ENCODE peak calls at places on chromosome 19, in seven cellular contexts. Z is IMR-90, U is neuronal stem cell, Y is H9, R is mesenchymal stem cell, W is H1, G is trophoblast cell. M is an unnamed sample.

GRCh38 chr19:7614859-7615741 is 14.2 kb downstream of the XAB2 start:
- DNase-seq in Z (no peak), U (no peak), Y (no peak), R (no peak), W (no peak), G (no peak), M (no peak)

GRCh38 chr19:7705387-7706187 is 3.7 kb upstream of the FCER2 start:
- DNase-seq in Z (no peak), U (no peak), Y (no peak), R (no peak), W (no peak), G (peak; percentile 16), M (no peak)

GRCh38 chr19:4136680-4137088 is 12.8 kb upstream of the MAP2K2 start:
- DNase-seq in Z (no peak), U (no peak), Y (no peak), R (no peak), W (no peak), G (peak; percentile 68), M (no peak)

GRCh38 chr19:3062165-3063105 is at the start of gene TLE5:
- DNase-seq in Z (no peak), U (no peak), Y (no peak), R (no peak), W (peak; percentile 56), G (peak; percentile 74), M (peak; percentile 38)

GRCh38 chr19:53333071-53333465 is 481 bp upstream of the ZNF845 start:
- DNase-seq in Z (no peak), U (no peak), Y (peak; percentile 84), R (no peak), W (no peak), G (peak; percentile 93), M (peak; percentile 85)

GRCh38 chr19:2618611-2619010 is 83.9 kb downstream of the GNG7 start:
- DNase-seq in Z (peak; percentile 28), U (no peak), Y (no peak), R (no peak), W (no peak), G (peak; percentile 49), M (no peak)

GRCh38 chr19:41422456-41422855 is 4.7 kb downstream of the B3GNT8 start:
- DNase-seq in Z (no peak), U (no peak), Y (no peak), R (no peak), W (no peak), G (no peak), M (no peak)

GRCh38 chr19:50932018-50932689 is 20.7 kb downstream of the KLK5 start:
- DNase-seq in Z (no peak), U (no peak), Y (no peak), R (no peak), W (no peak), G (no peak), M (no peak)

GRCh38 chr19:39996218-39996810 is 546 bp upstream of the ZNF546 start:
- DNase-seq in Z (peak; percentile 70), U (no peak), Y (no peak), R (peak; percentile 82), W (no peak), G (peak; percentile 31), M (no peak)

GRCh38 chr19:55156202-55157063 is 1.1 kb downstream of the TNNI3 start:
- DNase-seq in Z (peak; percentile 44), U (peak; percentile 91), Y (peak; percentile 99), R (peak; percentile 39), W (peak; percentile 99), G (no peak), M (peak; percentile 91)

GRCh38 chr19:10402441-10403038 is 802 bp downstream of the CDC37 start:
- DNase-seq in Z (no peak), U (no peak), Y (no peak), R (peak; percentile 70), W (no peak), G (peak; percentile 53), M (peak; percentile 77)

GRCh38 chr19:49847731-49848696 is 2.9 kb upstream of the PTOV1 start:
- DNase-seq in Z (peak; percentile 91), U (no peak), Y (no peak), R (peak; percentile 94), W (no peak), G (peak; percentile 58), M (no peak)

GRCh38 chr19:44512326-44513298 is 12.3 kb upstream of the ZNF180 start:
- DNase-seq in Z (peak; percentile 58), U (no peak), Y (peak; percentile 80), R (peak; percentile 25), W (peak; percentile 87), G (peak; percentile 84), M (peak; percentile 49)

GRCh38 chr19:36939153-36939552 is 23.0 kb downstream of the ZNF568 start:
- DNase-seq in Z (no peak), U (no peak), Y (no peak), R (no peak), W (no peak), G (peak; percentile 14), M (peak; percentile 16)

GRCh38 chr19:2603320-2603719 is 99.2 kb downstream of the GNG7 start:
- DNase-seq in Z (no peak), U (no peak), Y (peak; percentile 56), R (no peak), W (no peak), G (peak; percentile 7), M (peak; percentile 85)

GRCh38 chr19:46361915-46362314 is 15.0 kb downstream of the PPP5C start:
- DNase-seq in Z (peak; percentile 38), U (no peak), Y (no peak), R (no peak), W (no peak), G (no peak), M (no peak)

GRCh38 chr19:13056052-13056660 is 46.5 kb downstream of the LYL1 start:
- DNase-seq in Z (peak; percentile 71), U (no peak), Y (peak; percentile 73), R (peak; percentile 29), W (peak; percentile 70), G (no peak), M (peak; percentile 85)

GRCh38 chr19:38617283-38617763 is 430 bp downstream of the MAP4K1 start:
- DNase-seq in Z (no peak), U (no peak), Y (no peak), R (no peak), W (no peak), G (no peak), M (no peak)

GRCh38 chr19:17735410-17735809 is 15.9 kb upstream of the FCHO1 start:
- DNase-seq in Z (no peak), U (no peak), Y (no peak), R (no peak), W (no peak), G (no peak), M (no peak)
- H3K23ac ChIP-seq in Z (no peak overlapping the region), U (peak overlapping the region; percentile 89), Y (no peak overlapping the region), R (no peak overlapping the region), W (no peak overlapping the region), G (no peak overlapping the region), M (no peak overlapping the region)

GRCh38 chr19:47726467-47726866 is 13.2 kb downstream of the EHD2 start:
- DNase-seq in Z (peak; percentile 76), U (no peak), Y (no peak), R (peak; percentile 79), W (no peak), G (no peak), M (no peak)
- H3K23ac ChIP-seq in Z (no peak overlapping the region), U (no peak overlapping the region), Y (no peak overlapping the region), R (no peak overlapping the region), W (no peak overlapping the region), G (no peak overlapping the region), M (no peak overlapping the region)

GRCh38 chr19:17482877-17483604 is 12.7 kb downstream of the SLC27A1 start:
- DNase-seq in Z (no peak), U (no peak), Y (no peak), R (no peak), W (no peak), G (no peak), M (no peak)

GRCh38 chr19:17484520-17485180 is 14.3 kb downstream of the SLC27A1 start:
- DNase-seq in Z (no peak), U (no peak), Y (no peak), R (no peak), W (no peak), G (no peak), M (no peak)

GRCh38 chr19:17483605-17484002 is 13.3 kb downstream of the SLC27A1 start:
- DNase-seq in Z (no peak), U (no peak), Y (no peak), R (no peak), W (no peak), G (no peak), M (no peak)

GRCh38 chr19:17479325-17479791 is 9.0 kb downstream of the SLC27A1 start:
- DNase-seq in Z (peak; percentile 76), U (no peak), Y (no peak), R (peak; percentile 30), W (no peak), G (peak; percentile 78), M (no peak)

DNA sequence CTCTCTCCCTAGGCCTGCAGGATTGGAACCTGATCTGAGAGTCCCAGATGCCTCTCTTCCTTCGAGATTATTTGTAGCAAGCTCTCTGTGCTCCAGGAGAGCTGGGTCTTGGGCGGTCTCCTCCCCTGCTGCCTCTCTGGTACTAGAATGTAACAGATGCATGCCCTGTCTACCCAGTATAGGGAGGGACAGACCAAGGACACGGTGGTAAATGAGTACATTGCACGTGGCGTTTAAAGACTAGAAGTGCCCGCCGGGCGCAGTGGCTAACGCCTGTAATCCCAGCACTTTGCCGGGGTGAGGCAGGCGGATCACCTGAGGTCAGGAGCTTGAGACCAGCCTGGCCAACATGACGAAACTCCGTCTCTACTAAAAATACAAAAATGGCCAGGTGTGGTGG is 11.7 kb downstream of the SLC27A1 start:
- DNase-seq in Z (no peak), U (no peak), Y (no peak), R (no peak), W (no peak), G (peak; percentile 58), M (no peak)
- H3K23ac ChIP-seq in Z (no peak overlapping the region), U (no peak overlapping the region), Y (no peak overlapping the region), R (no peak overlapping the region), W (no peak overlapping the region), G (no peak overlapping the region), M (no peak overlapping the region)

GRCh38 chr19:28221736-28222135 is 991.2 kb downstream of the UQCRFS1 start:
- DNase-seq in Z (no peak), U (no peak), Y (no peak), R (no peak), W (no peak), G (no peak), M (peak; percentile 90)
- H3K23ac ChIP-seq in Z (no peak overlapping the region), U (no peak overlapping the region), Y (no peak overlapping the region), R (no peak overlapping the region), W (no peak overlapping the region), G (no peak overlapping the region), M (no peak overlapping the region)

M was measured in mesendoderm.